ENCODE peak calls at places on chromosomes 16 and 17, in four cellular contexts. K is hippocampal formation, J is body of pancreas, D is ELR. C is an unnamed sample.

GRCh38 chr16:69194488-69194887 is 7.5 kb downstream of the SNTB2 start:
- DNase-seq in K (no peak), J (no peak), D (no peak), C (no peak)

GRCh38 chr17:22303865-22304264 is 611.5 kb downstream of the KCNJ18 start:
- DNase-seq in K (no peak), J (no peak), D (no peak), C (no peak)

GRCh38 chr16:12271006-12271405 is 294.5 kb downstream of the SNX29 start:
- DNase-seq in K (no peak), J (peak), D (peak), C (peak)

GRCh38 chr17:59754547-59754946 is 47.1 kb downstream of the VMP1 start:
- DNase-seq in K (no peak), J (no peak), D (peak), C (no peak)

GRCh38 chr16:3158014-3158497 is 23.2 kb downstream of the ZNF213 start:
- DNase-seq in K (no peak), J (peak), D (peak), C (no peak)

GRCh38 chr17:41308918-41309359 is at the start of gene KRTAP16-1:
- DNase-seq in K (no peak), J (no peak), D (no peak), C (no peak)

GRCh38 chr17:50173335-50173941 is 7.6 kb downstream of the SGCA start:
- DNase-seq in K (no peak), J (no peak), D (peak), C (no peak)

GRCh38 chr17:76343106-76343505 is 10.6 kb downstream of the PRPSAP1 start:
- DNase-seq in K (no peak), J (no peak), D (no peak), C (no peak)

GRCh38 chr17:18187816-18188761 is 4.5 kb downstream of the ALKBH5 start:
- DNase-seq in K (no peak), J (no peak), D (peak), C (no peak)

GRCh38 chr16:82736161-82736697 is 109.5 kb downstream of the CDH13 start:
- DNase-seq in K (no peak), J (no peak), D (no peak), C (no peak)

GRCh38 chr16:2874584-2875362 is 8.2 kb upstream of the FLYWCH2 start:
- DNase-seq in K (peak), J (peak), D (peak), C (peak)

GRCh38 chr17:55500103-55500502 is 11.1 kb downstream of the SMIM36 start:
- DNase-seq in K (no peak), J (no peak), D (no peak), C (no peak)

GRCh38 chr17:65633988-65634387 is 72.5 kb upstream of the AXIN2 start:
- DNase-seq in K (no peak), J (no peak), D (no peak), C (no peak)

GRCh38 chr17:7405413-7405881 is 1.6 kb upstream of the TMEM256 start:
- DNase-seq in K (no peak), J (no peak), D (peak), C (no peak)

GRCh38 chr17:44223574-44224046 is 4.1 kb upstream of the UBTF start:
- DNase-seq in K (peak), J (peak), D (peak), C (no peak)

GRCh38 chr17:17051791-17052461 is 9.7 kb downstream of the MPRIP start:
- DNase-seq in K (no peak), J (peak), D (peak), C (no peak)

GRCh38 chr16:30485818-30486436 is 13.4 kb downstream of the ITGAL start:
- DNase-seq in K (no peak), J (no peak), D (peak), C (no peak)

GRCh38 chr17:37359682-37360188 is 16.1 kb upstream of the C17orf78 start:
- DNase-seq in K (peak), J (no peak), D (peak), C (no peak)

GRCh38 chr17:68182940-68183551 is 64.8 kb upstream of the AMZ2 start:
- DNase-seq in K (no peak), J (no peak), D (no peak), C (no peak)

GRCh38 chr17:20935740-20936139 is 107.1 kb downstream of the USP22 start:
- DNase-seq in K (no peak), J (no peak), D (peak), C (no peak)

GRCh38 chr16:55003306-55003705 is 72.6 kb downstream of the IRX5 start:
- DNase-seq in K (no peak), J (no peak), D (no peak), C (no peak)

GRCh38 chr16:72049110-72049509 is 5.2 kb upstream of the HP start:
- DNase-seq in K (no peak), J (no peak), D (no peak), C (no peak)

GRCh38 chr17:80842456-80843053 is 149.1 kb upstream of the CHMP6 start:
- DNase-seq in K (no peak), J (no peak), D (no peak), C (peak)

GRCh38 chr17:78484300-78485159 is 92.7 kb downstream of the DNAH17 start:
- DNase-seq in K (no peak), J (no peak), D (no peak), C (no peak)

GRCh38 chr17:38869647-38870258 is at the start of gene LASP1:
- DNase-seq in K (peak), J (peak), D (peak), C (peak)

GRCh38 chr16:4646773-4647660 is 22.4 kb downstream of the MGRN1 start:
- DNase-seq in K (no peak), J (no peak), D (no peak), C (no peak)

GRCh38 chr17:38892620-38893019 is 22.8 kb downstream of the LASP1 start:
- DNase-seq in K (no peak), J (no peak), D (no peak), C (no peak)

GRCh38 chr16:81996664-81997529 is 14.4 kb downstream of the SDR42E1 start:
- DNase-seq in K (no peak), J (no peak), D (peak), C (no peak)

GRCh38 chr17:9959377-9959981 is 54.4 kb upstream of the RCVRN start:
- DNase-seq in K (peak), J (peak), D (peak), C (peak)

GRCh38 chr17:44663095-44663494 is 6.8 kb downstream of the MEIOC start:
- DNase-seq in K (no peak), J (no peak), D (no peak), C (no peak)

GRCh38 chr16:84374160-84374489 is 5.8 kb downstream of the ATP2C2 start:
- DNase-seq in K (no peak), J (no peak), D (no peak), C (no peak)

GRCh38 chr17:21161498-21162393 is 35.0 kb downstream of the DHRS7B start:
- DNase-seq in K (no peak), J (no peak), D (no peak), C (no peak)

C was measured in dorsolateral prefrontal cortex.